ENCODE peak calls at places on chromosomes 1 and 21, in six cellular contexts. L is bronchial epithelial cell, V is brain microvascular endothelial cell, E is endothelial cell, R is esophagus muscularis mucosa, J is neural progenitor cell. K is an unnamed sample.

GRCh38 chr1:151825204-151825603 is 6.4 kb downstream of the RORC start:
- DNase-seq in E (no peak), V (no peak), J (no peak), L (no peak), R (no peak), K (no peak)

GRCh38 chr21:37153935-37154350 is 80.9 kb downstream of the TTC3 start:
- DNase-seq in L (no peak), J (peak; percentile 48), R (no peak), E (no peak), V (no peak), K (no peak)

GRCh38 chr1:226626577-226626956 is 78.0 kb downstream of the STUM start:
- DNase-seq in J (peak; percentile 74), E (peak; percentile 82), R (peak; percentile 96), V (peak; percentile 61), L (peak; percentile 47), K (peak; percentile 79)

GRCh38 chr1:181166377-181167196 is 78.1 kb downstream of the IER5 start:
- DNase-seq in L (peak; percentile 69), V (peak; percentile 73), J (peak; percentile 88), R (no peak), E (peak; percentile 80), K (peak; percentile 76)

GRCh38 chr1:201153474-201154388 is 543 bp downstream of the TMEM9 start:
- DNase-seq in L (peak; percentile 25), R (no peak), V (no peak), E (no peak), J (no peak), K (peak; percentile 90)

GRCh38 chr1:34066921-34067603 is 98.0 kb downstream of the CSMD2 start:
- DNase-seq in J (no peak), L (peak; percentile 11), E (no peak), R (no peak), V (no peak), K (no peak)

GRCh38 chr1:245843101-245843500 is 664.0 kb downstream of the SMYD3 start:
- DNase-seq in E (no peak), V (no peak), L (no peak), J (no peak), R (no peak), K (no peak)

GRCh38 chr1:3753656-3754454 is 1.6 kb downstream of the CCDC27 start:
- DNase-seq in L (no peak), V (no peak), J (no peak), R (no peak), E (no peak), K (no peak)

DNA sequence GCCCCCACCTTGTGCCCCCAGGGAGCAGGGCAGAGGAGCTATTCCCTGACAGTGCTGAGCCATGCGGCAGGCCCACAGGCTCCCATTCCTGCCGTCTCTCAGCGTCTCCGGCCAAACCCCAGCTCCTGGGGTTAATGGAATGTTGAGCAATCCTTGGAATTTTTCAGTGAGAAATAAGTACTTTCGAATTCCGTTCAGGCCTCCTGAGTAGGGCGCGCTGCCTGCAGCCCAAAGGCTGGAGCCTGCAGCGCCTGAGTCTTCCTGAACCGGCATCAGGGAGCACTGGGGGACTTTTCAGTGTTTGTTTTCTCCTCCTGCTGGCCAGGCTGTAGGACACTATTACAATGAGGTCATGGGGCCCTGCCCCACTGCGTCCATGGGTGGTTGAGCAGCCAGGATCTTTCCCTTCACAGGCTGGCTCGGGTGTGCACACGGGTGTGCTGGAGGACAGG is 33.3 kb upstream of the CSF1 start:
- DNase-seq in V (peak; percentile 84), L (no peak), E (peak; percentile 30), J (peak; percentile 81), R (peak; percentile 94), K (no peak)
- TF ChIP-seq CTCF in V (peak; percentile 52), L (peak; percentile 5), E (no peak), J (peak; percentile 19), R (peak; percentile 15), K (no peak)

GRCh38 chr21:33587792-33588484 is 546 bp downstream of the DONSON start:
- DNase-seq in L (peak; percentile 12), E (peak; percentile 31), V (peak; percentile 10), J (peak; percentile 64), R (no peak), K (peak; percentile 67)
- TF ChIP-seq CTCF in L (no peak), E (no peak), V (no peak), J (no peak), R (no peak), K (no peak)

GRCh38 chr21:45236481-45236880 is 51.2 kb downstream of the POFUT2 start:
- DNase-seq in E (no peak), V (no peak), R (no peak), L (no peak), J (no peak), K (no peak)
- TF ChIP-seq CTCF in E (no peak), V (no peak), R (no peak), L (no peak), J (no peak), K (peak; percentile 15)

GRCh38 chr1:55070291-55070690 is 30.9 kb downstream of the PCSK9 start:
- DNase-seq in R (no peak), E (no peak), V (no peak), L (no peak), J (no peak), K (no peak)

GRCh38 chr1:55069280-55069679 is 29.9 kb downstream of the PCSK9 start:
- DNase-seq in V (no peak), L (no peak), R (peak; percentile 83), J (no peak), E (no peak), K (no peak)

GRCh38 chr1:55073187-55073916 is 34.0 kb downstream of the PCSK9 start:
- DNase-seq in E (no peak), V (no peak), L (no peak), R (peak; percentile 31), J (no peak), K (no peak)

GRCh38 chr1:55070765-55071164 is 31.4 kb downstream of the PCSK9 start:
- DNase-seq in L (no peak), V (no peak), E (no peak), J (no peak), R (peak; percentile 19), K (no peak)

DNA sequence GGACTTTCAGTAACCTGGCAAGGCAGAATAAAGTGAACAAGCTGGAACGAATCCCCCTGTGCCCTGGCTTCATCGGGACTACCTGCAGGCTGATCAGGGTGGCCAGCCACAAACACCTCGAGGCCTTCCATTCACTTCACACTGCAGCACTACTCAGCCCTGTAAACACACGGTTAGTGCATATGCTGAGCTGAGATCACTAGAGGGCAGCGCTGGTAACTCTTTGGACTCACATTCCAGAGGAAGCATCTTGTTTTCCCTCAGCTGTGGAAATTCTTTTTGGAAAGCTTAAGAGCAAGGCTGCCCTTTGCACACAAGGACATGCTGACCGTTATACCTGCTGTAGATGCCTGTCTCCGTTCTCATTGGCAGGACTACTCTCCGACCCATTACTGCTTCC is 32.1 kb downstream of the PCSK9 start:
- DNase-seq in E (peak; percentile 57), J (peak; percentile 76), V (peak; percentile 67), L (peak; percentile 47), R (peak; percentile 47), K (no peak)
- TF ChIP-seq CTCF in E (no peak), J (peak; percentile 62), V (peak; percentile 72), L (peak; percentile 42), R (peak; percentile 22), K (peak; percentile 13)

DNA sequence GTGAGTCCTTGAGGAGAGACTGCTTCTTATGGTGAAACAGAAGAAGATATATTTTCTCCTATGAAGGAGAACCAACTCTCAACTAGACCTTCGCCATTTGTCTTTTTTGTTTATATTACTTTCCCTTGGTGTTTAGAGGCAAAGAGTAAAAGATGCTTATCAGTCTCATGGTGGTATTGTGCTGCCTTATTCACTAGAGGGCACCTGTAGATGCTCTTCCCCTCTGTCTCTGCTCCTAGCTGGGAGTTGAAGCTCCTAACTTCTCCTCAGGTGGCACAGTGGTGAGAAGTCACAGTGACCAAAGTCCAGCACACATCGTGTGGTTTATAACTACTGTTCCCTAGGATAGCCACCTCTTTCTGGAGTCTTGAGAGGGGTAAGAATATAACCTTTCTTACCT is 1359.6 kb downstream of the PLA2G4A start:
- DNase-seq in L (no peak), R (no peak), J (no peak), V (no peak), E (no peak), K (no peak)
- TF ChIP-seq CTCF in L (no peak), R (no peak), J (no peak), V (no peak), E (no peak), K (no peak)

GRCh38 chr1:71950579-71950978 is 331.8 kb downstream of the NEGR1 start:
- DNase-seq in R (no peak), E (no peak), L (no peak), V (no peak), J (no peak), K (no peak)
- TF ChIP-seq CTCF in R (no peak), E (no peak), L (no peak), V (no peak), J (no peak), K (no peak)

GRCh38 chr1:23957096-23957495 is 2.5 kb upstream of the PNRC2 start:
- DNase-seq in E (no peak), R (no peak), V (no peak), L (peak; percentile 58), J (no peak), K (no peak)

GRCh38 chr1:23959461-23960290 is at the start of gene PNRC2:
- DNase-seq in V (peak; percentile 95), J (peak; percentile 98), E (peak; percentile 97), R (peak; percentile 99), L (peak; percentile 88), K (peak; percentile 97)

GRCh38 chr1:23963617-23964234 is 4.1 kb downstream of the PNRC2 start:
- DNase-seq in E (no peak), R (no peak), L (no peak), J (no peak), V (no peak), K (no peak)

GRCh38 chr1:23960291-23960718 is 677 bp downstream of the PNRC2 start:
- DNase-seq in V (no peak), E (no peak), J (no peak), R (no peak), L (peak; percentile 51), K (no peak)

GRCh38 chr1:23958810-23959460 is 693 bp upstream of the PNRC2 start:
- DNase-seq in J (no peak), R (peak; percentile 96), V (peak; percentile 90), E (peak; percentile 71), L (peak; percentile 88), K (peak; percentile 91)
- TF ChIP-seq CTCF in J (peak; percentile 22), R (peak; percentile 68), V (peak; percentile 63), E (no peak), L (peak; percentile 19), K (peak; percentile 59)

GRCh38 chr1:8443558-8444194 is 125.8 kb downstream of the SLC45A1 start:
- DNase-seq in E (no peak), R (no peak), L (no peak), J (peak; percentile 66), V (no peak), K (no peak)
- TF ChIP-seq CTCF in E (no peak), R (no peak), L (no peak), J (peak; percentile 38), V (peak; percentile 43), K (no peak)

GRCh38 chr1:18556364-18556763 is 74.3 kb upstream of the PAX7 start:
- DNase-seq in R (no peak), E (peak; percentile 26), V (peak; percentile 23), L (peak; percentile 21), J (peak; percentile 63), K (peak; percentile 43)

GRCh38 chr1:18561967-18562366 is 68.7 kb upstream of the PAX7 start:
- DNase-seq in R (no peak), J (no peak), E (no peak), L (no peak), V (no peak), K (no peak)

GRCh38 chr1:18557621-18558465 is 72.8 kb upstream of the PAX7 start:
- DNase-seq in R (no peak), L (peak; percentile 47), J (peak; percentile 91), V (no peak), E (peak; percentile 10), K (no peak)

GRCh38 chr1:18564661-18565060 is 66.0 kb upstream of the PAX7 start:
- DNase-seq in L (no peak), E (no peak), R (no peak), J (peak; percentile 45), V (no peak), K (no peak)

GRCh38 chr1:18560692-18561091 is 70.0 kb upstream of the PAX7 start:
- DNase-seq in J (no peak), R (no peak), V (no peak), E (no peak), L (no peak), K (no peak)
- TF ChIP-seq CTCF in J (peak; percentile 10), R (no peak), V (no peak), E (no peak), L (no peak), K (no peak)